ENCODE peak calls at places on chromosomes 3 and 15, in four cellular contexts. One of them, this sample, is unnamed.

GRCh38 chr3:150370129-150370602 is 37.9 kb upstream of the TSC22D2 start:
- DNase-seq in BE2C: no peak
- DNase-seq in foreskin fibroblast: peak; percentile 97
- DNase-seq in MM.1S: no peak
- DNase-seq in this sample: no peak

GRCh38 chr3:55963611-55964010 is 476.5 kb upstream of the WNT5A start:
- DNase-seq in foreskin fibroblast: no peak
- DNase-seq in BE2C: no peak
- DNase-seq in MM.1S: no peak
- DNase-seq in this sample: no peak

GRCh38 chr15:99707481-99708270 is 25.6 kb downstream of the LYSMD4 start:
- DNase-seq in foreskin fibroblast: peak; percentile 90
- DNase-seq in BE2C: no peak
- DNase-seq in MM.1S: peak; percentile 77
- DNase-seq in this sample: no peak

GRCh38 chr3:141203866-141204265 is 27.8 kb upstream of the PXYLP1 start:
- DNase-seq in foreskin fibroblast: no peak
- DNase-seq in BE2C: no peak
- DNase-seq in MM.1S: no peak
- DNase-seq in this sample: no peak

GRCh38 chr3:140062461-140062860 is 127.5 kb downstream of the CLSTN2 start:
- DNase-seq in foreskin fibroblast: no peak
- DNase-seq in BE2C: no peak
- DNase-seq in MM.1S: no peak
- DNase-seq in this sample: no peak

GRCh38 chr3:1087066-1087555 is 5.7 kb upstream of the CNTN6 start:
- DNase-seq in BE2C: no peak
- DNase-seq in MM.1S: peak; percentile 8
- DNase-seq in foreskin fibroblast: peak; percentile 85
- DNase-seq in this sample: no peak

GRCh38 chr15:25790003-25790660 is 73.0 kb downstream of the ATP10A start:
- DNase-seq in BE2C: no peak
- DNase-seq in foreskin fibroblast: peak; percentile 95
- DNase-seq in MM.1S: no peak
- DNase-seq in this sample: no peak

GRCh38 chr3:77467702-77468407 is 428.0 kb downstream of the ROBO2 start:
- DNase-seq in BE2C: peak; percentile 54
- DNase-seq in foreskin fibroblast: peak; percentile 74
- DNase-seq in MM.1S: no peak
- DNase-seq in this sample: no peak

GRCh38 chr3:112560330-112560729 is 1.4 kb downstream of the ATG3 start:
- DNase-seq in BE2C: no peak
- DNase-seq in foreskin fibroblast: no peak
- DNase-seq in MM.1S: no peak
- DNase-seq in this sample: no peak

GRCh38 chr15:80957556-80957955 is 32.1 kb downstream of the MESD start:
- DNase-seq in BE2C: no peak
- DNase-seq in MM.1S: no peak
- DNase-seq in foreskin fibroblast: no peak
- DNase-seq in this sample: no peak

GRCh38 chr15:101559938-101560337 is 70.4 kb upstream of the PCSK6 start:
- DNase-seq in foreskin fibroblast: no peak
- DNase-seq in MM.1S: no peak
- DNase-seq in BE2C: no peak
- DNase-seq in this sample: no peak

GRCh38 chr15:90264649-90265048 is 823 bp upstream of the NGRN start:
- DNase-seq in foreskin fibroblast: no peak
- DNase-seq in BE2C: no peak
- DNase-seq in MM.1S: peak; percentile 35
- DNase-seq in this sample: no peak

GRCh38 chr3:72152551-72153476 is 367.9 kb upstream of the PROK2 start:
- DNase-seq in foreskin fibroblast: peak; percentile 92
- DNase-seq in MM.1S: no peak
- DNase-seq in BE2C: peak; percentile 90
- DNase-seq in this sample: no peak

DNA sequence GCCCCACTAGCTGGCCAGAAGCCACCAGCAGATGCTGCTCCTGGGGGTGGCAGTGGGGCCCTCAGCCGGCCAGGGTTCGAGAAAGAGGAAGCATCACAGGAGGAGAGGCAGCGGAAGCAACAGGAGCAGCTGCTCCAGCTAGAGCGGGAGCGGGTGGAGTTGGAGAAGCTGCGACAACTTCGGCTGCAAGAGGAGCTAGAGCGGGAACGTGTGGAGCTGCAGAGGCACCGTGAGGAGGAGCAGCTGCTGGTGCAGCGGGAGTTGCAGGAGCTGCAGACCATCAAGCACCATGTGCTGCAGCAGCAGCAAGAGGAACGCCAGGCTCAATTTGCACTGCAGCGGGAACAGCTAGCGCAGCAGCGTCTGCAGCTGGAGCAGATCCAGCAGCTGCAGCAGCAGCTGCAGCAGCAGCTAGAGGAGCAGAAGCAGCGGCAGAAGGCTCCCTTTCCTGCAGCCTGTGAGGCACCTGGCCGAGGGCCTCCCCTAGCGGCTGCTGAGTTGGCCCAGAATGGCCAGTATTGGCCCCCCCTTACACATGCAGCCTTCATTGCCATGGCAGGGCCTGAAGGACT is 17.5 kb upstream of the APEH start:
- DNase-seq in MM.1S: no peak
- DNase-seq in BE2C: no peak
- DNase-seq in foreskin fibroblast: peak; percentile 7
- DNase-seq in this sample: no peak
- TF ChIP-seq CTCF in MM.1S: peak; percentile 10
- TF ChIP-seq CTCF in BE2C: no peak
- TF ChIP-seq CTCF in foreskin fibroblast: no peak
- TF ChIP-seq CTCF in this sample: no peak

GRCh38 chr3:48407542-48408099 is 22.3 kb downstream of the PLXNB1 start:
- DNase-seq in MM.1S: no peak
- DNase-seq in foreskin fibroblast: no peak
- DNase-seq in BE2C: no peak
- DNase-seq in this sample: no peak

GRCh38 chr3:48406443-48407431 is 23.1 kb downstream of the PLXNB1 start:
- DNase-seq in MM.1S: no peak
- DNase-seq in BE2C: peak; percentile 1
- DNase-seq in foreskin fibroblast: no peak
- DNase-seq in this sample: peak; percentile 6

GRCh38 chr3:48409291-48410201 is 20.3 kb downstream of the PLXNB1 start:
- DNase-seq in foreskin fibroblast: no peak
- DNase-seq in BE2C: peak; percentile 1
- DNase-seq in MM.1S: no peak
- DNase-seq in this sample: no peak

GRCh38 chr3:48410205-48411040 is 19.5 kb downstream of the PLXNB1 start:
- DNase-seq in MM.1S: no peak
- DNase-seq in BE2C: peak; percentile 2
- DNase-seq in foreskin fibroblast: no peak
- DNase-seq in this sample: no peak

DNA sequence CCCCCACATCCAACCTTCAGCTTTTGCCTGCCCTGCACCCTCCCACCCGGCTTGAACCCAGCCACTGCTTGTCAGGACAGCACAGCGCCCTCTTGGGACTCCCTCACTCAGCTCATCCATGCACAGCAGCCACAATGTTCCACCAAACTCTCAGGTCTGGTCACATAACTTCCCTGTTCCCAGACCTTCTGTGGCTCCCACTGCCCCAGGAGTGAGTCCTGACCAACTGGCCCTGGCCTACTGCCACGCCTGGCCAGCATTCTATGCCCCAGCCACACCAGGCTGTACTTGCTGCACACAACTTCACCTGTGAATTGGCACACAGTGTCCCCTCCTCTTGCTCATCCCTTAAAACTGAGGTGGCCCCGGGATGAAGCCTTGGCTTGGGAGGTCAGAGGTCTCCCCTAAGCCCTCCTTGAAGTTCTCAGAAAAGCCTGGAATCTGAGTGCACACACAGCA is 21.0 kb downstream of the PLXNB1 start:
- DNase-seq in MM.1S: no peak
- DNase-seq in BE2C: peak; percentile 7
- DNase-seq in foreskin fibroblast: no peak
- DNase-seq in this sample: peak; percentile 5
- TF ChIP-seq CTCF in MM.1S: peak; percentile 23
- TF ChIP-seq CTCF in BE2C: no peak
- TF ChIP-seq CTCF in foreskin fibroblast: no peak
- TF ChIP-seq CTCF in this sample: no peak

GRCh38 chr3:53975382-53975781 is 83.7 kb upstream of the SELENOK start:
- DNase-seq in MM.1S: no peak
- DNase-seq in foreskin fibroblast: no peak
- DNase-seq in BE2C: no peak
- DNase-seq in this sample: no peak

GRCh38 chr3:53970656-53971055 is 79.0 kb upstream of the SELENOK start:
- DNase-seq in BE2C: no peak
- DNase-seq in MM.1S: no peak
- DNase-seq in foreskin fibroblast: peak; percentile 3
- DNase-seq in this sample: peak; percentile 20

GRCh38 chr3:53978386-53978785 is 86.7 kb upstream of the SELENOK start:
- DNase-seq in foreskin fibroblast: no peak
- DNase-seq in BE2C: no peak
- DNase-seq in MM.1S: no peak
- DNase-seq in this sample: no peak

GRCh38 chr3:53969086-53969485 is 77.4 kb upstream of the SELENOK start:
- DNase-seq in foreskin fibroblast: no peak
- DNase-seq in MM.1S: no peak
- DNase-seq in BE2C: no peak
- DNase-seq in this sample: no peak

GRCh38 chr3:53974314-53974713 is 82.7 kb upstream of the SELENOK start:
- DNase-seq in MM.1S: no peak
- DNase-seq in BE2C: no peak
- DNase-seq in foreskin fibroblast: no peak
- DNase-seq in this sample: no peak
- TF ChIP-seq CTCF in MM.1S: no peak
- TF ChIP-seq CTCF in BE2C: no peak
- TF ChIP-seq CTCF in foreskin fibroblast: no peak
- TF ChIP-seq CTCF in this sample: no peak

DNA sequence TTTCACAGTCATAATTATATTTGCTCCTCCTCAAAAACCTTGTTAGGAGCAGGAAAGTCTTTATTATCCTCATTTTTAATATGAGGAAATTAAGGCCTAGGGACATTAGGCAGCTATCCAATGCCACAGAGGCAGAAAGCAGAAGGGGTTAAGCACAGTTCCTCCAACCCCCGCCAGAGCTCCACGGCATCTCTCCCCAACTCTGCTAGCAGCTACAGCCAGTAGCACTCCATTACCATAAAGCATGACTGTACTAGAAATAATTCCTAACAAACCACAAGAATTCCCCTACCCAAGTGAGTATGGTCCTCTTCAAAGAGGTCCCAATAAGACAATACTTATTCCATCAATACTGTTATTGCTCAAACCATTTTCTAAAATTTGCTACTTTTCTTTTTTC is 9.8 kb downstream of the HEG1 start:
- DNase-seq in MM.1S: no peak
- DNase-seq in BE2C: no peak
- DNase-seq in foreskin fibroblast: peak; percentile 87
- DNase-seq in this sample: no peak
- TF ChIP-seq CTCF in MM.1S: no peak
- TF ChIP-seq CTCF in BE2C: no peak
- TF ChIP-seq CTCF in foreskin fibroblast: peak; percentile 37
- TF ChIP-seq CTCF in this sample: no peak

DNA sequence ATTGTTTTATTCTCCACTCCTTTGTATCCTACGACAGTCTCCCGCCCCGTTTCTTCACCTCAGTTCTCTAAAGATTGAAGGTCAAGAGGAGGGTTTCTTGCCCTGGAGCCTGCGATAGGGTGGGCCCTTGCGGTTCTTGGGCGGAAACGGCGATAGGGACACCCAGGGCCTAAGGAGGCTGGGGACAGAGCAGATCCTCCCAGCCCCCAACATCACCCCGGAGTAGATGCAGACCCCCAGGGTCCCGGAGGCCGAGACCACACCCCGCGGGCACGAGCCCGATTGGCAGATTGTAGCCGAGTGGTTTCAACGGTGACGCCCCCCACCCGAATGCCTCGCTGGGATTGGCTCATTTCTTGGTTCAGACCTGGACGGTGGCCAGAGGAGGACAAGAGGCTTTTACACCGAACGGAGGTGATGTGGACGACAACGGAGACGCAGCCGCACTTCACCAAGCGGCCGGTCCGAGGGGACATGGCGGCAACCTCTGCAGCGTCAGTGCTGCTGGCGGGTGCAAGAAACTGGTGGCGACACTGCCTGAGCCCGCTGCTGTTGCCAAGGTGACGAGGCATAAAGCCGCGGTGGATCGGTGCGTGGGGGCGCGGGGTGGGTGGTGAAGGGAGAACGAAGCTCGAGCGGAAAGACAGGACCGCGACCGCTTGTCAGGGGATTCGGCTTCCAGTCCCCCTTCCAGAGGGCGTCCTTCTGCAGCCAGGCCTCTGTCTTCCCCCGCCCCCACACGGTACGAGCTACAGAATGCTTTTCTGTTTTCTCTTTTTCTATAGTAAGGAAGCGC is 19.0 kb upstream of the MCF2L2 start:
- DNase-seq in BE2C: peak; percentile 97
- DNase-seq in foreskin fibroblast: peak; percentile 92
- DNase-seq in MM.1S: peak; percentile 97
- DNase-seq in this sample: peak; percentile 87
- TF ChIP-seq CTCF in BE2C: no peak
- TF ChIP-seq CTCF in foreskin fibroblast: no peak
- TF ChIP-seq CTCF in MM.1S: no peak
- TF ChIP-seq CTCF in this sample: no peak

GRCh38 chr15:61784734-61785133 is 275.5 kb downstream of the VPS13C start:
- DNase-seq in MM.1S: no peak
- DNase-seq in foreskin fibroblast: no peak
- DNase-seq in BE2C: no peak
- DNase-seq in this sample: no peak

GRCh38 chr15:61780278-61780677 is 280.0 kb downstream of the VPS13C start:
- DNase-seq in foreskin fibroblast: no peak
- DNase-seq in MM.1S: no peak
- DNase-seq in BE2C: no peak
- DNase-seq in this sample: no peak
- TF ChIP-seq CTCF in foreskin fibroblast: no peak
- TF ChIP-seq CTCF in MM.1S: no peak
- TF ChIP-seq CTCF in BE2C: no peak
- TF ChIP-seq CTCF in this sample: no peak

DNA sequence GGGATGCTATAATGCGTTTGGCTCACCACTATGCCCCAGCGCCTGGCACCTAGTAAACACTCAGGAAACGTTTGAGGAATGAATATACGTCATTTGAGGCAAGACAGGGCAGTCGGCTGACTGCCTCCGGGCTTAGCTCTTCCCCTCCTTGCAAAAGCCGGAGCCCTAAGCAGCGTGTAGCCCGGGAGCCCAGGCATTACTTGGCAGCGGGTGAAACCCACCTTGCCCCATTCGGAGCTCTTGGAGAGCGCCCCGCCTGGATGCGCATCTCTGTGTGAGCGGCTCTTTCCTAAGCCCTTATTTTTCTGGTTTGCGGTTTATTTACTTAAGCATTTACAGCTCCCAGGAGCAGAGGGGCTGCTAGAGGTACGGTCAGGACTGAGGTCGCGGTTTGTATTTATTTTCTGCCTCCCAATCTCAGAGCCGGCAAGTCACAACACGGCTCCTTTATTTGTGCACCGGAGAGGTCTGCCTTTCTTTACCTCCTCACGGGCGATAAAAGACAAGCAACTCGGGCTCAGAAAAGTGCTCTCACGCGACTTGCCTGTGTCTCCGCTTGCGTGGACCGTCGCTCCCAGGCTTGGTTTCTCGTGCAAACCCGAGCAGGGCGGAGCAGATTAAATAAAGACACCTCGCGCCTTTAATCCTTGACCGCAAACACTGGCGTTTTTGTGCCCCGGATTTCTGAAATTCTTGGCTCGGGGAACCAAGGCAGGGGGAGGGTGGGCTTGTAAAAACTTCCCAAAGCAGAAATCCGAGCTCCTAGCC is 724 bp upstream of the ITPR1 start:
- DNase-seq in BE2C: peak; percentile 57
- DNase-seq in foreskin fibroblast: peak; percentile 78
- DNase-seq in MM.1S: peak; percentile 50
- DNase-seq in this sample: peak; percentile 25
- TF ChIP-seq CTCF in BE2C: no peak
- TF ChIP-seq CTCF in foreskin fibroblast: no peak
- TF ChIP-seq CTCF in MM.1S: no peak
- TF ChIP-seq CTCF in this sample: no peak

This sample was measured in progenitor cell of endocrine pancreas.